ENCODE peak calls at places on chromosomes 12 and 14, in five cellular contexts. U is A549, Y is kidney, D is Calu3, A is upper lobe of right lung. N is an unnamed sample.

GRCh38 chr12:90017316-90017715 is 308.7 kb upstream of the ATP2B1 start:
- DNase-seq in U (no peak), Y (no peak), D (no peak), A (no peak), N (no peak)

GRCh38 chr12:130224613-130225012 is 62.3 kb downstream of the FZD10 start:
- DNase-seq in U (no peak), Y (no peak), D (no peak), A (no peak), N (no peak)

GRCh38 chr14:99862111-99862510 is 68.9 kb downstream of the EML1 start:
- DNase-seq in U (no peak), Y (no peak), D (no peak), A (no peak), N (no peak)

GRCh38 chr12:14567311-14568195 is at the start of gene PLBD1:
- DNase-seq in U (peak; percentile 56), Y (peak; percentile 86), D (peak; percentile 69), A (peak; percentile 91), N (peak; percentile 42)

GRCh38 chr12:47124451-47124850 is 44.7 kb upstream of the AMIGO2 start:
- DNase-seq in U (no peak), Y (no peak), D (no peak), A (no peak), N (no peak)

GRCh38 chr14:29039171-29039570 is 272.6 kb downstream of the FOXG1 start:
- DNase-seq in U (no peak), Y (no peak), D (no peak), A (no peak), N (no peak)

GRCh38 chr12:15815730-15816129 is 26.5 kb upstream of the EPS8 start:
- DNase-seq in U (no peak), Y (no peak), D (no peak), A (no peak), N (no peak)

GRCh38 chr12:29519585-29520182 is 22.2 kb upstream of the OVCH1 start:
- DNase-seq in U (peak; percentile 60), Y (no peak), D (peak; percentile 42), A (no peak), N (no peak)

GRCh38 chr14:101992708-101993107 is 28.3 kb downstream of the DYNC1H1 start:
- DNase-seq in U (no peak), Y (no peak), D (no peak), A (no peak), N (no peak)

GRCh38 chr12:5807538-5808219 is 137.4 kb downstream of the ANO2 start:
- DNase-seq in U (no peak), Y (no peak), D (no peak), A (no peak), N (no peak)

GRCh38 chr12:129941646-129942045 is 37.8 kb upstream of the TMEM132D start:
- DNase-seq in U (no peak), Y (no peak), D (no peak), A (no peak), N (no peak)

GRCh38 chr12:43676183-43676813 is 82.3 kb downstream of the PUS7L start:
- DNase-seq in U (peak; percentile 67), Y (no peak), D (peak; percentile 11), A (no peak), N (peak; percentile 40)

GRCh38 chr14:88492272-88493089 is 62.3 kb downstream of the PTPN21 start:
- DNase-seq in U (peak; percentile 79), Y (no peak), D (peak; percentile 84), A (no peak), N (peak; percentile 68)

GRCh38 chr12:50785406-50785805 is 21.5 kb downstream of the ATF1 start:
- DNase-seq in U (no peak), Y (no peak), D (no peak), A (no peak), N (no peak)

GRCh38 chr14:103313704-103314103 is 20.3 kb upstream of the EIF5 start:
- DNase-seq in U (no peak), Y (no peak), D (no peak), A (no peak), N (no peak)

GRCh38 chr12:31308116-31308515 is 17.8 kb downstream of the SINHCAF start:
- DNase-seq in U (no peak), Y (no peak), D (no peak), A (no peak), N (no peak)

GRCh38 chr12:115343601-115344000 is 659.6 kb upstream of the TBX3 start:
- DNase-seq in U (no peak), Y (no peak), D (no peak), A (no peak), N (no peak)

GRCh38 chr14:51482112-51482511 is 169.6 kb upstream of the FRMD6 start:
- DNase-seq in U (no peak), Y (no peak), D (no peak), A (no peak), N (no peak)

GRCh38 chr14:100764716-100765115 is 38.0 kb downstream of the DLK1 start:
- DNase-seq in U (no peak), Y (no peak), D (no peak), A (peak; percentile 40), N (no peak)

GRCh38 chr12:122834229-122834920 is 882 bp upstream of the HIP1R start:
- DNase-seq in U (peak; percentile 79), Y (peak; percentile 82), D (peak; percentile 68), A (no peak), N (peak; percentile 73)

GRCh38 chr14:65357091-65357490 is 55.4 kb upstream of the FUT8 start:
- DNase-seq in U (no peak), Y (no peak), D (no peak), A (no peak), N (no peak)

GRCh38 chr14:54712371-54712998 is 145.6 kb downstream of the SAMD4A start:
- DNase-seq in U (no peak), Y (no peak), D (no peak), A (no peak), N (no peak)

GRCh38 chr12:118188690-118189371 is 52.9 kb downstream of the PEBP1 start:
- DNase-seq in U (no peak), Y (no peak), D (no peak), A (no peak), N (no peak)

GRCh38 chr12:33439587-33440011 is at the start of gene SYT10:
- DNase-seq in U (no peak), Y (peak; percentile 54), D (peak; percentile 30), A (peak; percentile 61), N (peak; percentile 63)

GRCh38 chr12:57127101-57127709 is 1.1 kb upstream of the LRP1 start:
- DNase-seq in U (peak; percentile 79), Y (peak; percentile 89), D (peak; percentile 78), A (peak; percentile 89), N (peak; percentile 73)

GRCh38 chr14:23159516-23159915 is 23.9 kb downstream of the SLC7A8 start:
- DNase-seq in U (no peak), Y (no peak), D (no peak), A (no peak), N (no peak)

GRCh38 chr12:55931780-55932545 is 1.0 kb downstream of the DGKA start:
- DNase-seq in U (no peak), Y (peak; percentile 87), D (peak; percentile 46), A (peak; percentile 80), N (peak; percentile 67)

GRCh38 chr14:102211240-102211639 is 71.5 kb downstream of the WDR20 start:
- DNase-seq in U (no peak), Y (no peak), D (no peak), A (peak; percentile 52), N (no peak)

DNA sequence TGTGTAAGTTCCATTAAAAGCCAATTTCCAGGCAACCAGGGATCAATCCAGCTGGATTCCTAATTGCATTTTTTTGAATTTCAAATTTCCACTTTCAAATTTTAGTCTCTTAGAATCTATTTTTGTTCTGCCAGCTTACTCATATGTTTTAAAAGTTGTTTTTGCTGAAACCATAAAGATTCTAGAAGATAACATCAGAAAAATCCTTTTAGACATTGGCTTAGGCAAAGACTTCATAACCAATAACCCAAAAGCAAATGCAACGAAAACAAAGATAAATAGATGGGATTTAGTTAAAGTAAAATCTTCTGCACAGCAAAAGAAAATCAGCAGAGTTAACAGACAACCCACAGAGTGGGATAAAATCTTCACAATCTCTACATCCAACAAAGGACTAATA is 253.3 kb downstream of the AEBP2 start:
- DNase-seq in U (no peak), Y (no peak), D (no peak), A (no peak), N (no peak)
- TF ChIP-seq CTCF in U (no peak), Y (no peak), D (no peak), A (no peak), N (no peak)

DNA sequence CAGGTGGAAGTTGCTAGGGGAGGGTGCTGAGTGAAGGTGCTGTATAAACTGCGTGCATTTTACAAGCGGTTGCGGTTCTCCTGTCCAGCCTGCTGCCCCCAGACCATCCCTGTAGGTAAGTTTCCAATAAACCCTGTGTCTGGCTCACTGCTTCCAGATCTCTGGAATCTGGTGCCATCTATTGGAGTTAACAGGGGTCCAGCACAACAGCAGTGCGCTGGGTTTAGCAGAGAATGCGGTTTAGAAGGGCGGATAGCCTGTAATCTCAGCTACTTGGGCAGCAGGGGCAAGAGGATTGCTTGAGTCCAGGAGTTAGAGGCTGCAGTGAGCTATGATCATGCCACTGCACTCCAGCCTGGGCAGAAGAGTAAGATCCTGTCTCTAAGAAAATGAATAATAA is 4.9 kb downstream of the AACS start:
- DNase-seq in U (peak; percentile 31), Y (no peak), D (no peak), A (no peak), N (no peak)
- TF ChIP-seq CTCF in U (no peak), Y (no peak), D (no peak), A (no peak), N (no peak)

GRCh38 chr12:68119724-68120211 is 39.8 kb downstream of the IFNG start:
- DNase-seq in U (no peak), Y (no peak), D (no peak), A (no peak), N (no peak)

GRCh38 chr12:68122236-68122920 is 37.2 kb downstream of the IFNG start:
- DNase-seq in U (no peak), Y (no peak), D (no peak), A (no peak), N (no peak)

GRCh38 chr12:68118096-68118755 is 41.3 kb downstream of the IFNG start:
- DNase-seq in U (no peak), Y (no peak), D (no peak), A (no peak), N (no peak)

GRCh38 chr12:68121143-68121542 is 38.4 kb downstream of the IFNG start:
- DNase-seq in U (no peak), Y (no peak), D (no peak), A (no peak), N (no peak)

GRCh38 chr12:68119250-68119649 is 40.3 kb downstream of the IFNG start:
- DNase-seq in U (no peak), Y (no peak), D (no peak), A (no peak), N (no peak)
- TF ChIP-seq CTCF in U (no peak), Y (no peak), D (no peak), A (no peak), N (no peak)

GRCh38 chr12:42027537-42027936 is 117.1 kb downstream of the GXYLT1 start:
- DNase-seq in U (no peak), Y (no peak), D (no peak), A (no peak), N (no peak)

GRCh38 chr12:42023733-42024494 is 120.8 kb downstream of the GXYLT1 start:
- DNase-seq in U (peak; percentile 72), Y (peak; percentile 87), D (peak; percentile 68), A (peak; percentile 83), N (peak; percentile 88)

GRCh38 chr12:42020226-42020625 is 124.4 kb downstream of the GXYLT1 start:
- DNase-seq in U (no peak), Y (no peak), D (no peak), A (no peak), N (no peak)

DNA sequence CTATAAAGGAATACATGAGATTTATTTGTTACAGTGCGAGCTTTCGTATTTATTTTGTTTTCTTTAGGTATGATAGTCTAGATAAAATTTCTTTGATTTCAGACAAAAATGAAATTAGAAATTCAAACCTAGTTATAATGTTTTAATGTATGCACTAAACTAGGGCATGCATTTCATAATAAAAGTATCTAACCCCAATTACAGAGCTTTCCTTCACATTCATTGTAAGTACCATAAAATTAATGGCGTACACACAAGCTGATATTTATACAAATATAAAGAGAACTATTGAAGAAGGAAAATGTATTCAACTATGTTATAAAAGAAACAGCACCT is 120.2 kb downstream of the GXYLT1 start:
- DNase-seq in U (no peak), Y (no peak), D (no peak), A (no peak), N (no peak)
- TF ChIP-seq CTCF in U (no peak), Y (no peak), D (no peak), A (no peak), N (peak; percentile 50)

N was measured in glutamatergic neuron.